ENCODE peak calls at places on chromosomes 3 and 15, in eight cellular contexts. V is COR-L47; R is cardiac fibroblast; T is amygdala; B is amniotic stem cell; C is KG1; A is GDM1; F is effector CD8-positive, alpha-beta T cell. M is an unnamed sample.

GRCh38 chr15:45021331-45021730 is 1.7 kb upstream of the SORD start:
- DNase-seq in V (no peak), R (no peak), T (no peak), B (no peak), C (no peak), A (no peak), F (no peak), M (no peak)

GRCh38 chr3:30492581-30493192 is 113.7 kb upstream of the TGFBR2 start:
- DNase-seq in V (no peak), R (peak), T (no peak), B (no peak), C (no peak), A (no peak), F (no peak), M (no peak)

GRCh38 chr3:110495201-110495927 is 576.3 kb upstream of the NECTIN3 start:
- DNase-seq in V (no peak), R (no peak), T (no peak), B (no peak), C (no peak), A (no peak), F (no peak), M (no peak)

GRCh38 chr3:47877288-47877687 is 74.3 kb downstream of the DHX30 start:
- DNase-seq in V (no peak), R (peak), T (no peak), B (no peak), C (no peak), A (no peak), F (no peak), M (no peak)

GRCh38 chr3:55313701-55314100 is 173.4 kb downstream of the WNT5A start:
- DNase-seq in V (no peak), R (no peak), T (no peak), B (no peak), C (no peak), A (no peak), F (no peak), M (no peak)

GRCh38 chr3:116155830-116156229 is 289.5 kb downstream of the LSAMP start:
- DNase-seq in V (no peak), R (peak), T (no peak), B (no peak), C (no peak), A (no peak), F (no peak), M (no peak)

GRCh38 chr15:44728576-44729393 is 7.5 kb upstream of the TRIM69 start:
- DNase-seq in V (peak), R (peak), T (peak), B (peak), C (peak), A (peak), F (peak), M (peak)

GRCh38 chr3:59995563-59995962 is 945.7 kb upstream of the CFAP20DC start:
- DNase-seq in V (no peak), R (no peak), T (no peak), B (no peak), C (no peak), A (no peak), F (no peak), M (no peak)

GRCh38 chr3:113287818-113288648 is 76.7 kb downstream of the BOC start:
- DNase-seq in V (peak), R (peak), T (peak), B (peak), C (peak), A (peak), F (peak), M (peak)

GRCh38 chr3:43753743-43754142 is 63.0 kb downstream of the ABHD5 start:
- DNase-seq in V (no peak), R (peak), T (no peak), B (no peak), C (no peak), A (no peak), F (no peak), M (no peak)

GRCh38 chr3:89612027-89612426 is 504.6 kb downstream of the EPHA3 start:
- DNase-seq in V (no peak), R (no peak), T (no peak), B (no peak), C (no peak), A (no peak), F (no peak), M (no peak)

GRCh38 chr3:16728762-16729745 is 123.8 kb upstream of the DAZL start:
- DNase-seq in V (no peak), R (peak), T (no peak), B (no peak), C (no peak), A (no peak), F (no peak), M (no peak)

GRCh38 chr3:77906102-77906709 is 866.3 kb downstream of the ROBO2 start:
- DNase-seq in V (no peak), R (no peak), T (no peak), B (no peak), C (no peak), A (no peak), F (no peak), M (no peak)

GRCh38 chr3:57948080-57948671 is 60.0 kb upstream of the FLNB start:
- DNase-seq in V (no peak), R (no peak), T (peak), B (no peak), C (no peak), A (no peak), F (no peak), M (no peak)

GRCh38 chr3:87855626-87856025 is 203.2 kb downstream of the CGGBP1 start:
- DNase-seq in V (no peak), R (no peak), T (no peak), B (no peak), C (no peak), A (no peak), F (no peak), M (no peak)

GRCh38 chr3:140176526-140176925 is 241.5 kb downstream of the CLSTN2 start:
- DNase-seq in V (no peak), R (peak), T (no peak), B (peak), C (no peak), A (no peak), F (no peak), M (no peak)

GRCh38 chr15:49847937-49848823 is 227.3 kb downstream of the DTWD1 start:
- DNase-seq in V (no peak), R (peak), T (no peak), B (peak), C (no peak), A (no peak), F (no peak), M (no peak)

GRCh38 chr3:83065861-83066260 is 1304.4 kb upstream of the GBE1 start:
- DNase-seq in V (no peak), R (no peak), T (no peak), B (no peak), C (no peak), A (no peak), F (no peak), M (peak)

GRCh38 chr15:92561754-92562153 is 93.8 kb downstream of the FAM174B start:
- DNase-seq in V (no peak), R (no peak), T (no peak), B (no peak), C (no peak), A (no peak), F (no peak), M (no peak)

GRCh38 chr15:84001655-84002054 is 233.9 kb upstream of the GOLGA6L4 start:
- DNase-seq in V (no peak), R (no peak), T (no peak), B (no peak), C (no peak), A (no peak), F (no peak), M (no peak)

GRCh38 chr3:134576426-134576825 is 74.4 kb downstream of the KY start:
- DNase-seq in V (no peak), R (no peak), T (no peak), B (no peak), C (no peak), A (no peak), F (no peak), M (no peak)

GRCh38 chr3:184746131-184747120 is 34.6 kb upstream of the MAGEF1 start:
- DNase-seq in V (no peak), R (no peak), T (no peak), B (no peak), C (no peak), A (no peak), F (no peak), M (no peak)

GRCh38 chr3:8793242-8793641 is 23.8 kb upstream of the OXTR start:
- DNase-seq in V (no peak), R (no peak), T (no peak), B (no peak), C (no peak), A (no peak), F (no peak), M (no peak)

GRCh38 chr3:126895178-126896066 is 87.5 kb upstream of the PLXNA1 start:
- DNase-seq in V (peak), R (peak), T (no peak), B (no peak), C (no peak), A (no peak), F (no peak), M (peak)

GRCh38 chr15:51382787-51383186 is 41.3 kb downstream of the GLDN start:
- DNase-seq in V (peak), R (peak), T (no peak), B (peak), C (no peak), A (no peak), F (no peak), M (peak)

GRCh38 chr15:70863450-70864218 is 9.7 kb upstream of the LARP6 start:
- DNase-seq in V (no peak), R (peak), T (peak), B (peak), C (no peak), A (no peak), F (no peak), M (no peak)

GRCh38 chr3:126934149-126934548 is 48.8 kb upstream of the PLXNA1 start:
- DNase-seq in V (peak), R (no peak), T (no peak), B (no peak), C (no peak), A (no peak), F (no peak), M (no peak)

GRCh38 chr15:101641894-101642293 is 10.3 kb downstream of the TM2D3 start:
- DNase-seq in V (peak), R (peak), T (no peak), B (no peak), C (no peak), A (no peak), F (no peak), M (peak)

GRCh38 chr3:10389995-10390394 is 69.1 kb upstream of the SEC13 start:
- DNase-seq in V (no peak), R (no peak), T (no peak), B (no peak), C (peak), A (peak), F (no peak), M (no peak)